ENCODE peak calls at places on chromosomes 1 and 21, in five cellular contexts. B is MM.1S, D is left ventricle myocardium inferior, K is WERI-Rb-1, V is mammary epithelial cell. X is an unnamed sample.

GRCh38 chr1:86436041-86436440 is 12.1 kb downstream of the CLCA2 start:
- DNase-seq in B (no peak), D (no peak), V (no peak), K (no peak), X (no peak)

GRCh38 chr1:64090436-64090835 is 113.0 kb upstream of the UBE2U start:
- DNase-seq in B (no peak), V (no peak), K (no peak), D (no peak), X (no peak)

GRCh38 chr1:154970631-154971340 is at the start of gene SHC1:
- DNase-seq in D (peak; percentile 94), V (peak; percentile 92), B (peak; percentile 98), K (peak; percentile 98), X (no peak)

GRCh38 chr1:230867903-230868735 is at the start of gene C1orf198:
- DNase-seq in V (peak; percentile 49), K (peak; percentile 88), B (peak; percentile 59), D (peak; percentile 79), X (no peak)

GRCh38 chr21:35603471-35603870 is 456.9 kb downstream of the SETD4 start:
- DNase-seq in K (no peak), B (no peak), V (no peak), D (no peak), X (no peak)

GRCh38 chr1:218699411-218699810 is 354.3 kb downstream of the TGFB2 start:
- DNase-seq in B (no peak), V (no peak), D (no peak), K (no peak), X (no peak)

GRCh38 chr1:39926820-39927219 is 25.1 kb upstream of the MYCL start:
- DNase-seq in K (no peak), D (no peak), B (no peak), V (no peak), X (no peak)

GRCh38 chr21:33801424-33802405 is 113.9 kb downstream of the ATP5PO start:
- DNase-seq in D (no peak), B (peak; percentile 83), V (peak; percentile 96), K (no peak), X (peak; percentile 51)

GRCh38 chr1:209839875-209840491 is 12.2 kb downstream of the UTP25 start:
- DNase-seq in B (no peak), D (no peak), V (peak; percentile 95), K (no peak), X (peak; percentile 70)

GRCh38 chr1:94709891-94710581 is 110.1 kb upstream of the SLC44A3 start:
- DNase-seq in V (peak; percentile 26), K (no peak), B (no peak), D (no peak), X (no peak)

GRCh38 chr1:28509705-28510349 is 4.0 kb downstream of the RCC1 start:
- DNase-seq in V (peak; percentile 44), D (no peak), B (no peak), K (no peak), X (no peak)

GRCh38 chr1:112808861-112809684 is 93.9 kb upstream of the PPM1J start:
- DNase-seq in V (peak; percentile 62), K (peak; percentile 86), D (peak; percentile 70), B (peak; percentile 23), X (no peak)

GRCh38 chr21:29360799-29361765 is 62.4 kb downstream of the BACH1 start:
- DNase-seq in B (no peak), V (peak; percentile 9), K (no peak), D (no peak), X (no peak)

GRCh38 chr1:88683516-88683847 is 591 bp upstream of the PKN2 start:
- DNase-seq in K (peak; percentile 70), V (no peak), D (peak; percentile 34), B (peak; percentile 70), X (peak; percentile 5)

GRCh38 chr1:199612976-199613774 is 414.3 kb upstream of the NR5A2 start:
- DNase-seq in K (no peak), B (no peak), D (no peak), V (peak; percentile 68), X (no peak)

GRCh38 chr1:205273551-205273982 is 45.8 kb downstream of the TMCC2 start:
- DNase-seq in K (peak; percentile 96), V (peak; percentile 65), D (peak; percentile 83), B (peak; percentile 92), X (no peak)

GRCh38 chr1:115807723-115808122 is 33.2 kb downstream of the NHLH2 start:
- DNase-seq in K (peak; percentile 68), D (no peak), V (peak; percentile 71), B (peak; percentile 50), X (peak; percentile 18)

GRCh38 chr21:32131164-32131563 is 147.7 kb downstream of the MIS18A start:
- DNase-seq in B (no peak), D (no peak), V (no peak), K (no peak), X (no peak)

GRCh38 chr1:156641761-156642264 is at the start of gene BCAN:
- DNase-seq in B (no peak), V (no peak), D (peak; percentile 43), K (peak; percentile 87), X (no peak)

GRCh38 chr1:215636258-215636965 is 69.3 kb downstream of the KCTD3 start:
- DNase-seq in K (no peak), B (no peak), D (no peak), V (no peak), X (peak; percentile 50)

GRCh38 chr1:32377541-32378220 is 15.3 kb downstream of the TSSK3 start:
- DNase-seq in B (no peak), D (no peak), K (no peak), V (no peak), X (no peak)

GRCh38 chr1:188188317-188188716 is 1359.6 kb downstream of the PLA2G4A start:
- DNase-seq in K (no peak), B (no peak), D (no peak), V (no peak), X (no peak)

GRCh38 chr1:247243738-247244137 is 12.1 kb upstream of the VN1R5 start:
- DNase-seq in B (no peak), D (no peak), V (no peak), K (no peak), X (no peak)

GRCh38 chr21:45938811-45939520 is 42.6 kb upstream of the COL6A1 start:
- DNase-seq in V (no peak), D (no peak), B (no peak), K (no peak), X (no peak)

GRCh38 chr1:183841950-183842816 is 37.3 kb downstream of the RGL1 start:
- DNase-seq in V (peak; percentile 12), B (peak; percentile 99), K (no peak), D (peak; percentile 19), X (peak; percentile 93)

GRCh38 chr1:41160498-41161110 is 81.5 kb downstream of the SCMH1 start:
- DNase-seq in D (no peak), V (no peak), K (no peak), B (no peak), X (no peak)
- TF ChIP-seq CTCF in D (no peak), V (no peak), K (no peak), B (no peak), X (no peak)

DNA sequence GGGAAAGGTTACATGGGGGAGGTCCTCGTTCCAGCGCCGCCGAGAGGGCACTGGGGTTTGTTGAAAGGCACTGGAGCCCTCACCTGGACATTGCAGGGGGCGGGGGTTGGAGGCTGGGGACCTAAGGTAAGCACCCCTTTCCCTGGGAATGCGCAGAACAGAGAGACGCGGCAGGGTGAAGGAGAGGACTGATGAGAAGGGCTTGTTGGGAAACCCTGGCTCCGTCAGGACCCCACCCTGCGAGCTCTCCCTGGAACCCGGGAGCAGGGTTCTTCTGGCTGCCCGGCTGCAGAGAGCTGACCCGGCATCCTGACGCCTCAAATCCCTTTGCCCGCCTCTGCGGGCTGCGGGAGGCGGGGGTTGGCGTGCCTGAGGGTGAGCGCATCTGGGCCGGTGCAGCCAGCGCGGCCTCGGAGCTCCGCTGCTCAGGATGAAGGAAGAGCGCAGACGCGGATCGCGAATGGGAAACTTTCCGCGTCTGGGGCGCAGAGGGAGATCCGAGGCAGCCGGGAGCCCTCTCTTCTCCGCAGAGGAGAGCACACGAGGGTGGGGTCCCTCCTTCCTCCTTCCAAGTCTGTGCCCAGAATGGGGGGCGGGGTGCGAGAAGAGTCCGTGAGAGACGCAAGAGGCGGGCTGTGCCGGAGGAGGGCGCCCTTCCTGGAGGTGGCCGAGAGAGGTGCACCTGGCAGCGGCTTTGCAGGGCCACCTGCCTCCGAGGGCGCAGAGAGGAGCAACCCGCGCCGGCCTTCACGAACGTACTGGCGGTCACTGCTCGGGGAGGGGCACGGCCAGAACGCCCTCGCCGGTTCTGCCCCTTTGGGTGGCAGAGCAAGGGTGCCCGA is 2.4 kb downstream of the IGSF21 start:
- DNase-seq in B (no peak), D (peak; percentile 39), V (no peak), K (peak; percentile 90), X (no peak)
- H3K4me3 ChIP-seq in B (no peak overlapping the region), D (peak overlapping the region; percentile 50), V (no peak overlapping the region), K (peak overlapping the region; percentile 43), X (no peak overlapping the region)

GRCh38 chr1:91502138-91502881 is 1.7 kb downstream of the CDC7 start:
- DNase-seq in B (no peak), K (no peak), V (no peak), D (no peak), X (no peak)

GRCh38 chr1:91503332-91503900 is 2.8 kb downstream of the CDC7 start:
- DNase-seq in K (no peak), B (no peak), V (no peak), D (no peak), X (no peak)

GRCh38 chr1:91503975-91504530 is 3.4 kb downstream of the CDC7 start:
- DNase-seq in K (no peak), V (no peak), B (no peak), D (no peak), X (no peak)

GRCh38 chr1:91501527-91501859 is 842 bp downstream of the CDC7 start:
- DNase-seq in D (no peak), V (no peak), B (peak; percentile 41), K (no peak), X (no peak)

DNA sequence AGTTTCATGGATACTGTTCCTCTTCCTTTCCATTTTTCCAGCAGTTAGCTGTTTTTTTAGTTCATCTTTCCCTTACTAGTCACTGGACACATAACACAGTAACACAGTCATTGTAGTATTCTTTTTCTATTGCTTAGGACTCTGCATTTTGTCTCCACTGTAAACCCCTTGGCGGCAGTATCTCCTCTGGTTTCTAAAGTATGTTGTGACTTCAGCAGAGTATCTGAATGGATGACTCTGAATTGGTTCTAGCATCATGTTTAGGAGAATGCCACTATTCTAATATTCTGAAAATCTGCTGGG is 2.2 kb downstream of the CDC7 start:
- DNase-seq in B (no peak), D (no peak), V (no peak), K (no peak), X (no peak)
- TF ChIP-seq CTCF in B (no peak), D (no peak), V (no peak), K (no peak), X (peak; percentile 24)

DNA sequence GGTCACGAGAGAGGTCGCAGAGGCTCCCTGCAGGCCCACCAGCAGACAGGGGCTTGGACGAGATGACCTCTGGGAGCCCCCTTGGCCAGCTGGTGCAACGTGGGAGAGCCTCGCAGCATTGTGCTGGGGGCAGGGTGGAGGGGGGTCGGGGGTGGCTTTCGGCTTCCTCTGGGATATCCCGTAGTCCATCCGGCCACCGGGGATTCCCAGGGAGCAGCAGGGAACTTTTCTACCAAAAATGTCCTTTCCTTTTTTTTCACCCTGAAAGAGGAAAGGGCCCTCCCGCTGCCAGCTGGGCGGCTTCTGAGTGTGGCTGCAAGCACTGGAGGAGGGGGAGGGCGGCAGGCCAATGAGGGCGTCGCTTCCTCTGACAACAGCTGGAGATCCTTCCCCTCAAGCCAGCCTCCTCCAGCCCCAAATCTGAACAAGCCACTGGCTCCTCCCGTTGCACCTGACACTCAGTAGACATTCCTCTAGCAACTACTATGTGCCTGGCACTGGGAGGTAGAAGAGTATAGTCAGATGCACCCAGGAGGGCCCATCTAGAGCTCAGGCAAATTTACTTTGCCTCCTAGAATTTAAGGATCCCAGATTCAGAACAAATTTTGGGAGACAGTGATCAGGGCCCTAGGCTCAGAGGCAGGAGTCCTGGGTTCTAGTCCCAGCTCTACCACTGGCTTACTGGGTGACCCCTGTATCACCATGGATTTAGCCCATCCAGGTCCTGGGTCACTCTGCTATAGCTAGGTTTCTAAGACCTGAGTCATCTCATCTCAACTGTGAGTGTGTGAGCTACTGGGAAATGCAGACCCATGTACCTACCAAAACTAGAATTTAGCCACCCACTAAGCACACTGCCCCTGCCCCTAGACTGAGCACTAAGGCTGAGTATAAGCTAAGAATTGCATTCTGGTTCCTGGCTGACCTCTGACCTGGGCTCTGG is 2.7 kb downstream of the MOB3C start:
- DNase-seq in D (peak; percentile 96), K (no peak), V (peak; percentile 30), B (no peak), X (no peak)
- H3K4me3 ChIP-seq in D (peak overlapping the region; percentile 93), K (no peak overlapping the region), V (no peak overlapping the region), B (no peak overlapping the region), X (no peak overlapping the region)

X was measured in BJ.